ENCODE peak calls at places on chromosome 2, in seven cellular contexts. T is WTC11, H is AG08396, B is SJSA1, M is NCI-H1417 treated with DMSO at 0.1 percent for 48 hours, I is omental fat pad, Q is body of pancreas. E is an unnamed sample.
A peak's percentile ranks its signal among the peaks of the same experiment; 100 is the strongest.

GRCh38 chr2:4780679-4781078 is 911.5 kb upstream of the SOX11 start:
- DNase-seq in T (no peak), H (no peak), B (no peak), M (no peak), I (no peak), Q (no peak), E (no peak)

GRCh38 chr2:72576459-72576858 is 249.4 kb downstream of the EXOC6B start:
- DNase-seq in T (no peak), H (no peak), B (no peak), M (no peak), I (no peak), Q (no peak), E (no peak)

GRCh38 chr2:14352067-14352466 is 280.4 kb upstream of the LRATD1 start:
- DNase-seq in T (no peak), H (no peak), B (no peak), M (no peak), I (no peak), Q (no peak), E (no peak)

GRCh38 chr2:240455719-240456606 is 20.5 kb downstream of the GPC1 start:
- DNase-seq in T (peak; percentile 56), H (no peak), B (no peak), M (no peak), I (no peak), Q (no peak), E (no peak)

GRCh38 chr2:37499113-37499512 is 154.7 kb downstream of the QPCT start:
- DNase-seq in T (no peak), H (no peak), B (no peak), M (no peak), I (no peak), Q (no peak), E (no peak)

GRCh38 chr2:241561811-241562210 is 3.3 kb downstream of the BOK start:
- DNase-seq in T (no peak), H (peak; percentile 90), B (peak; percentile 99), M (no peak), I (peak; percentile 45), Q (peak; percentile 57), E (peak; percentile 79)

GRCh38 chr2:168037772-168038171 is 209.6 kb downstream of the STK39 start:
- DNase-seq in T (no peak), H (no peak), B (no peak), M (no peak), I (no peak), Q (no peak), E (no peak)

GRCh38 chr2:27400348-27401135 is 8.8 kb downstream of the PPM1G start:
- DNase-seq in T (no peak), H (no peak), B (no peak), M (no peak), I (no peak), Q (no peak), E (no peak)

GRCh38 chr2:217816396-217816869 is 186.4 kb downstream of the TNS1 start:
- DNase-seq in T (no peak), H (no peak), B (no peak), M (no peak), I (no peak), Q (peak; percentile 38), E (no peak)

GRCh38 chr2:226799211-226799975 is at the start of gene IRS1:
- DNase-seq in T (peak; percentile 72), H (peak; percentile 85), B (peak; percentile 78), M (no peak), I (no peak), Q (peak; percentile 76), E (peak; percentile 61)

GRCh38 chr2:176380341-176380740 is 111.1 kb downstream of the MTX2 start:
- DNase-seq in T (no peak), H (no peak), B (no peak), M (no peak), I (no peak), Q (no peak), E (no peak)

GRCh38 chr2:203462308-203462707 is 72.8 kb downstream of the RAPH1 start:
- DNase-seq in T (no peak), H (no peak), B (no peak), M (no peak), I (no peak), Q (no peak), E (no peak)

GRCh38 chr2:57776916-57777315 is 269.7 kb upstream of the VRK2 start:
- DNase-seq in T (no peak), H (no peak), B (no peak), M (no peak), I (no peak), Q (no peak), E (no peak)

GRCh38 chr2:42941633-42942176 is 149.3 kb upstream of the HAAO start:
- DNase-seq in T (no peak), H (no peak), B (no peak), M (no peak), I (no peak), Q (no peak), E (no peak)

GRCh38 chr2:10792001-10792400 is 20.6 kb downstream of the PDIA6 start:
- DNase-seq in T (no peak), H (no peak), B (no peak), M (no peak), I (no peak), Q (no peak), E (no peak)

GRCh38 chr2:174971868-174972781 is 33.1 kb downstream of the CHN1 start:
- DNase-seq in T (no peak), H (peak; percentile 31), B (peak; percentile 50), M (no peak), I (no peak), Q (no peak), E (no peak)

GRCh38 chr2:9736008-9736407 is 105.2 kb upstream of the YWHAQ start:
- DNase-seq in T (no peak), H (no peak), B (no peak), M (no peak), I (no peak), Q (no peak), E (no peak)

GRCh38 chr2:182101263-182101662 is 115.6 kb downstream of the PPP1R1C start:
- DNase-seq in T (no peak), H (no peak), B (no peak), M (no peak), I (no peak), Q (no peak), E (no peak)

GRCh38 chr2:28345619-28346018 is 47.0 kb upstream of the FOSL2 start:
- DNase-seq in T (no peak), H (no peak), B (no peak), M (no peak), I (no peak), Q (peak; percentile 71), E (no peak)